ENCODE peak calls at places on chromosomes 11 and 22, in five cellular contexts. O is IMR-90, I is HFFc6, X is heart left ventricle, G is brain microvascular endothelial cell. K is an unnamed sample.

GRCh38 chr22:38871360-38872171 is 450 bp downstream of the CBX6 start:
- DNase-seq in X (no peak), G (no peak), I (no peak), O (no peak), K (peak)

GRCh38 chr11:21489735-21490134 is 703.1 kb upstream of the ANO5 start:
- DNase-seq in O (no peak), G (no peak), X (no peak), I (no peak), K (no peak)

GRCh38 chr11:130477646-130478203 is 29.3 kb downstream of the ADAMTS15 start:
- DNase-seq in X (no peak), I (no peak), G (no peak), O (peak), K (peak)

GRCh38 chr22:27129266-27129665 is 471.9 kb downstream of the MIAT start:
- DNase-seq in O (peak), X (no peak), G (peak), I (peak), K (no peak)

GRCh38 chr22:20026996-20027601 is 6.2 kb downstream of the TANGO2 start:
- DNase-seq in O (no peak), X (no peak), G (no peak), I (no peak), K (no peak)

GRCh38 chr11:112106070-112106469 is 19.4 kb downstream of the SDHD start:
- DNase-seq in G (no peak), X (no peak), I (no peak), O (no peak), K (no peak)

GRCh38 chr11:34263462-34264186 is 94.2 kb downstream of the ABTB2 start:
- DNase-seq in I (peak), G (peak), O (peak), X (peak), K (no peak)

GRCh38 chr11:111347002-111347722 is 31.9 kb downstream of the POU2AF1 start:
- DNase-seq in X (peak), I (no peak), G (no peak), O (no peak), K (no peak)

GRCh38 chr22:47369431-47370015 is 607.1 kb downstream of the TBC1D22A start:
- DNase-seq in I (no peak), G (no peak), X (no peak), O (no peak), K (no peak)

GRCh38 chr11:109308551-109308950 is 113.4 kb upstream of the C11orf87 start:
- DNase-seq in G (no peak), I (no peak), X (no peak), O (no peak), K (no peak)

GRCh38 chr22:37273846-37274225 is 8.5 kb upstream of the CYTH4 start:
- DNase-seq in O (no peak), G (no peak), X (peak), I (no peak), K (no peak)

GRCh38 chr11:12441081-12441801 is 63.9 kb downstream of the PARVA start:
- DNase-seq in X (no peak), O (peak), I (peak), G (no peak), K (no peak)

GRCh38 chr22:48658246-48658645 is 1169.4 kb downstream of the BRD1 start:
- DNase-seq in O (no peak), G (no peak), I (no peak), X (no peak), K (no peak)

GRCh38 chr11:69294621-69295078 is 695 bp downstream of the MYEOV start:
- DNase-seq in O (no peak), G (no peak), X (no peak), I (no peak), K (no peak)

GRCh38 chr11:115168229-115168671 is 336.0 kb downstream of the CADM1 start:
- DNase-seq in G (no peak), I (no peak), O (no peak), X (peak), K (no peak)

GRCh38 chr22:23065069-23065451 is 5.3 kb upstream of the GNAZ start:
- DNase-seq in G (no peak), I (no peak), X (no peak), O (no peak), K (no peak)

GRCh38 chr22:39279170-39279850 is 34.5 kb upstream of the PDGFB start:
- DNase-seq in I (no peak), O (no peak), G (no peak), X (no peak), K (no peak)

GRCh38 chr22:24068717-24069116 is 57.6 kb downstream of the CABIN1 start:
- DNase-seq in G (no peak), X (no peak), O (no peak), I (no peak), K (no peak)

GRCh38 chr11:126491092-126491491 is 135.6 kb downstream of the ST3GAL4 start:
- DNase-seq in I (no peak), O (no peak), X (no peak), G (no peak), K (no peak)

GRCh38 chr11:115585361-115586024 is 81.3 kb upstream of the CADM1 start:
- DNase-seq in I (no peak), O (no peak), X (no peak), G (no peak), K (peak)

GRCh38 chr11:3340025-3340424 is 38.9 kb downstream of the ZNF195 start:
- DNase-seq in I (peak), O (peak), G (peak), X (no peak), K (no peak)

GRCh38 chr11:14773755-14774154 is 118.3 kb downstream of the CYP2R1 start:
- DNase-seq in G (no peak), X (no peak), I (no peak), O (peak), K (no peak)

GRCh38 chr11:119745776-119746535 is 17.0 kb upstream of the NECTIN1 start:
- DNase-seq in G (no peak), X (no peak), I (no peak), O (no peak), K (no peak)

DNA sequence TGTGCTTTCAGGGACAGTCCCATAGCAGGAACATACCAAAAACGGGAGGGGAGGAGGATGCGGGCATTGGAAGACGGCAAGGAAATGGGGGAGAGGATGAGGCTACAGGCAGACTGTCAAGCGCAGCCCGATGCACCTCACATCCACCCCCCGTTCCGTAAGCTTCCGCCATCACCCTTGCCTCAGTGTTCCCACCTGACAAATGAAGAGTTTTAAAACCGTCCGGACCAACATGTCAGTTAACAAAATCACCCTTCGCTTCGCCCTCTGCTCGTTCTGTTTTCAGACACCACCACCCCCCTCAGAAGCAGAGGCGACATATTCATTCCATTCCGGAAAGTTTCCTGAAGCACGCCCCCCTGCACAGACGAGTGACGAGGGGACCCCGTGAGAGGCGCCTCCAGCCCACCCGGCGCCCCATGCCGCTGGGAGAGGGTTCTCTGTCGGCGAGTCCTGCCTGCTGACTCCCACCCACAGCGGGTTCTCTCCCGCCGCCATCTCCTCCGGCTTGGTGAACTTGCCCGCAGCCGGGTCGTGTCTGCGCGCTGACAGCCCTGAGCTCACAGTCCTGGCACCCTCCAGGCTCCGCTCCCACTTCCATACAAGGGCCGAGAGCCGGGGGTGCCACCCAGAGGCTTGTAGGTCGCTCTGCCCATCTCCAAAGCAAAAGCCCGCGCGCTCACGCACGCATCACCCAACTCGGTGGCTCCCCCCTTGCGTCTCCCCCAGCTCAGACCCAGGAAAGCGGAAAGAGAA is 1.5 kb downstream of the IGSF9B start:
- DNase-seq in X (peak), O (no peak), I (no peak), G (no peak), K (no peak)
- TF ChIP-seq CTCF in X (no peak), O (no peak), I (no peak), G (no peak), K (no peak)

DNA sequence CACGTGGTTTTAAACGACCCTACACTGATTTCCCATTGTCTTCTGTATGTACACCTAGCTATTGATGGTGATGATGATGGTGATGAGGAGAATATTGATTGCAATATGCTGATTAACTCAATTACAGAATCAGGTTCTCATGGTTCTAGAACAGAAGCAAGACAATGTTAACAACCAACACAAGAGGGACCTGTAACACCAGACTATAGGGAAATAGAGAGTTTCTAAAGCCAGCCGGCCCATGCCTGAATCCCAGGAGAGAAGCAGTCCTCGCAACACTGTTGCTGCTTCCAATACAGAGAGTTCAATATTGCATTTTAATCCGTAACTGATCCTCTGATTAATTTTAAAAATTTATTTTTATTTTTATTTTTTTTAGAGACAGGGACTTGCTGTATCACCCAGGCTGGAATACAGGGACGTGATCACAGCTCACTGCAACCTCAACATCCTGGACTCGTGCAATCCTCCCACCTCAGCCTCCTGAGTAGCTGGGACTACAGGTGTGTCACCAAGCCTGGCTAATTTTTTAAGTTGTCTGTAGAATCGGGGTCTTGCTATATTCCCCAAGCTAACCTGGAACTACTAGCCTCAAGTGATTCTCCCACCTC is 22.2 kb upstream of the UBASH3B start:
- DNase-seq in X (no peak), O (peak), I (peak), G (peak), K (peak)
- TF ChIP-seq CTCF in X (peak), O (peak), I (peak), G (peak), K (peak)

GRCh38 chr11:9972917-9973504 is 309.1 kb downstream of the SWAP70 start:
- DNase-seq in X (no peak), I (peak), G (peak), O (peak), K (peak)
- TF ChIP-seq CTCF in X (peak), I (peak), G (peak), O (peak), K (peak)

GRCh38 chr22:17633998-17634323 is 4.6 kb upstream of the BCL2L13 start:
- DNase-seq in X (no peak), O (no peak), G (no peak), I (no peak), K (no peak)

GRCh38 chr22:17638432-17639237 is at the start of gene BCL2L13:
- DNase-seq in G (peak), X (peak), I (peak), O (peak), K (peak)

GRCh38 chr22:17637490-17638181 is 921 bp upstream of the BCL2L13 start:
- DNase-seq in O (no peak), G (no peak), X (no peak), I (no peak), K (no peak)

GRCh38 chr22:17634696-17635095 is 3.9 kb upstream of the BCL2L13 start:
- DNase-seq in X (no peak), G (no peak), O (no peak), I (no peak), K (no peak)

DNA sequence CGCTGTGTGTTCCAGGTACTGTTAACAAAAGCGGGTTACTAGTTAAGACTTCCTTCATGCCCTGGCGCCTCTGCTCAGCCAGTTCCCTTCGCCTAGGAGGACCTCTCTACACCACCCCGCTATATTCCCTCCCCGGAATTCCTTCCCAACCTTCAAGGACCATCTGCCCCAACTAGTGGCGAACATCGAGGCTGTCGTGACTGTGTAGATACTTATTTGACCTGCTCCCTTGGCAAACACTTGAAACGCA is 450 bp upstream of the BCL2L13 start:
- DNase-seq in O (no peak), X (no peak), I (no peak), G (no peak), K (peak)
- TF ChIP-seq CTCF in O (peak), X (no peak), I (peak), G (peak), K (no peak)

GRCh38 chr22:42901790-42902508 is 44.9 kb upstream of the ARFGAP3 start:
- DNase-seq in G (no peak), O (no peak), I (no peak), X (peak), K (no peak)
- TF ChIP-seq CTCF in G (peak), O (no peak), I (peak), X (no peak), K (peak)

GRCh38 chr11:6612816-6613136 is 760 bp upstream of the TAF10 start:
- DNase-seq in X (no peak), O (no peak), I (no peak), G (no peak), K (no peak)
- TF ChIP-seq CTCF in X (no peak), O (peak), I (peak), G (peak), K (peak)

DNA sequence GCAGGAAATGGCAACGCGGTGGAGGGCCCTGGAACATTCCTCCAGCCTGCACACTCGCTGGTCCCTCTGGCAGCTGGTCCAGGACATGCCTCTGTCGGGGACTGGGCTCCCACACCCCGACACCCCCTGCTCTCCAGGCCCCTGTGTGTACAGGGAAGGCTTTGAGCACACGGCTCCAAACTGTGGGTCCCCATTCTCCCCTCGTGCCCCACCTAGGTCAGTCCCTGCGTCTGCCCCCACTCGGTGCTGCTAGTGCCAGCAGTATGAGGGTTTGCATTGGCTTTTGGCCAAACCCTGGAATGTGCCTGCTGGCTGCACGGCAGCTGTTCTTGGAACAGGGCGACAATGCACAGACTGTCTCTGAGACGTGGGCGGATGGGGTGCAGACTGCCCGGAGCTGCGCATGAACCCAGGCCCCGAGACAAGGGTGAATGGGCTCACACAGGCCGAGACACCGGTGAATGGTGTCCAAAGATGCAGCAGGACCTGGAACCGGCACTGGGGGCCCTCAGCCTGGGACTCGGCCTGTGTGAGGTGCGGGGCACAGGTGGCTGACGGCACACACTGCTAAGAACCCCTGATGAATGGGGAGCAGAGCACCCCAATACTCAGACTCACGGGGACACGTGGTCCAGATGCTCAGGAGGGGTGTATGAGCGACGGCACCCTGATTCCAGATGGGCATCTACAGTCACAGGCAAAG is 7.5 kb upstream of the SYT8 start:
- DNase-seq in G (peak), O (peak), I (peak), X (peak), K (peak)
- TF ChIP-seq CTCF in G (no peak), O (no peak), I (no peak), X (no peak), K (no peak)